ENCODE peak calls at places on chromosomes 11 and 22, in seven cellular contexts. Z, K, L, Y, T, N and E are unnamed samples.
A peak's percentile ranks its signal among the peaks of the same experiment; 100 is the strongest.

GRCh38 chr11:61848631-61849030 is 20.5 kb downstream of the FADS2 start:
- DNase-seq in N (no peak), Y (no peak), Z (no peak), T (no peak), L (no peak), K (no peak), E (no peak)

GRCh38 chr11:117638913-117639543 is 158.0 kb downstream of the DSCAML1 start:
- DNase-seq in T (no peak), K (no peak), Y (no peak), Z (no peak), N (no peak), L (no peak), E (no peak)

GRCh38 chr11:131904756-131905155 is 534.3 kb downstream of the NTM start:
- DNase-seq in L (no peak), N (no peak), Z (no peak), T (no peak), K (peak; percentile 8), Y (no peak), E (no peak)

GRCh38 chr11:30911247-30911646 is 325.1 kb upstream of the MPPED2 start:
- DNase-seq in N (no peak), T (no peak), L (no peak), Z (no peak), Y (no peak), K (no peak), E (no peak)

GRCh38 chr11:19879309-19880087 is 166.9 kb downstream of the NAV2 start:
- DNase-seq in T (peak; percentile 41), Y (no peak), N (no peak), K (no peak), L (no peak), Z (no peak), E (no peak)

GRCh38 chr11:99571094-99571493 is 550.3 kb downstream of the CNTN5 start:
- DNase-seq in Z (no peak), K (no peak), T (no peak), N (no peak), L (no peak), Y (no peak), E (no peak)

GRCh38 chr11:10454902-10455631 is at the start of gene AMPD3:
- DNase-seq in Z (no peak), Y (peak; percentile 96), K (peak; percentile 98), N (peak; percentile 87), L (peak; percentile 90), T (no peak), E (peak; percentile 99)

GRCh38 chr11:1729692-1730011 is 20.7 kb downstream of the IFITM10 start:
- DNase-seq in N (no peak), Z (no peak), L (peak; percentile 70), K (no peak), Y (no peak), T (no peak), E (no peak)

GRCh38 chr11:20627026-20627425 is 27.6 kb downstream of the SLC6A5 start:
- DNase-seq in T (no peak), K (no peak), Y (no peak), L (no peak), Z (no peak), N (no peak), E (no peak)

GRCh38 chr22:24107668-24108067 is 73.6 kb upstream of the SUSD2 start:
- DNase-seq in L (peak; percentile 93), N (peak; percentile 87), Z (no peak), K (peak; percentile 63), Y (peak; percentile 77), T (peak; percentile 93), E (no peak)

GRCh38 chr11:92457250-92457649 is 232.6 kb downstream of the FAT3 start:
- DNase-seq in Z (no peak), Y (no peak), N (peak; percentile 55), T (no peak), L (peak; percentile 2), K (no peak), E (no peak)

GRCh38 chr11:46633291-46634217 is 16.2 kb downstream of the ATG13 start:
- DNase-seq in Y (no peak), N (no peak), L (no peak), K (no peak), T (no peak), Z (no peak), E (no peak)

GRCh38 chr22:28349114-28349513 is 330.5 kb downstream of the TTC28 start:
- DNase-seq in K (no peak), L (no peak), N (no peak), T (no peak), Y (no peak), Z (no peak), E (no peak)

GRCh38 chr11:60858236-60858635 is 2.5 kb upstream of the PTGDR2 start:
- DNase-seq in N (no peak), T (no peak), L (no peak), K (no peak), Z (no peak), Y (no peak), E (no peak)

GRCh38 chr11:133843454-133843987 is 1.8 kb downstream of the SPATA19 start:
- DNase-seq in T (no peak), N (no peak), Y (no peak), L (no peak), K (no peak), Z (no peak), E (no peak)

GRCh38 chr11:35013514-35014191 is 97.2 kb downstream of the PDHX start:
- DNase-seq in N (no peak), T (no peak), K (peak; percentile 26), Y (no peak), Z (no peak), L (peak; percentile 75), E (peak; percentile 64)

GRCh38 chr11:44938066-44938691 is 12.5 kb downstream of the TP53I11 start:
- DNase-seq in N (no peak), K (no peak), Y (no peak), L (no peak), Z (no peak), T (no peak), E (no peak)

GRCh38 chr11:102794382-102794781 is 3.6 kb downstream of the MMP1 start:
- DNase-seq in L (peak; percentile 31), T (no peak), Z (no peak), N (no peak), Y (no peak), K (peak; percentile 82), E (peak; percentile 28)

GRCh38 chr11:288328-289144 is at the start of gene PGGHG:
- DNase-seq in T (peak; percentile 88), L (peak; percentile 39), Y (peak; percentile 43), Z (peak; percentile 53), N (no peak), K (peak; percentile 55), E (peak; percentile 15)

GRCh38 chr11:93552874-93553273 is 9.7 kb upstream of the SMCO4 start:
- DNase-seq in N (no peak), L (no peak), Y (no peak), K (no peak), T (no peak), Z (no peak), E (no peak)